ENCODE peak calls at places on chromosomes 5 and 9, in eight cellular contexts. V, F, W, T, Y, G, D and M are unnamed samples.

GRCh38 chr5:35644543-35644942 is 26.9 kb downstream of the SPEF2 start:
- DNase-seq in W (peak), V (no peak), F (no peak), Y (no peak), G (no peak), D (no peak), T (no peak), M (no peak)

GRCh38 chr5:120690621-120691407 is 226.7 kb downstream of the PRR16 start:
- DNase-seq in G (no peak), W (no peak), T (no peak), D (no peak), V (no peak), F (no peak), Y (no peak), M (no peak)

GRCh38 chr5:109529520-109529919 is 119.7 kb upstream of the PJA2 start:
- DNase-seq in Y (no peak), V (no peak), F (no peak), W (no peak), D (no peak), G (no peak), T (no peak), M (no peak)

GRCh38 chr9:128098936-128099931 is 28.3 kb downstream of the PTGES2 start:
- DNase-seq in D (no peak), T (no peak), V (no peak), G (no peak), Y (no peak), W (no peak), F (no peak), M (no peak)

GRCh38 chr9:22469928-22470544 is 23.4 kb downstream of the DMRTA1 start:
- DNase-seq in G (peak), D (no peak), T (no peak), W (peak), V (peak), Y (no peak), F (no peak), M (peak)

GRCh38 chr9:95504053-95504963 is 12.5 kb downstream of the PTCH1 start:
- DNase-seq in W (peak), F (no peak), V (no peak), G (no peak), Y (no peak), T (no peak), D (no peak), M (no peak)

GRCh38 chr9:82247318-82247717 is 258.7 kb downstream of the SPATA31D1 start:
- DNase-seq in F (no peak), T (no peak), G (no peak), Y (no peak), V (no peak), D (no peak), W (no peak), M (no peak)

GRCh38 chr5:159571501-159572244 is 241.4 kb upstream of the IL12B start:
- DNase-seq in D (no peak), V (no peak), F (no peak), W (peak), Y (no peak), T (no peak), G (peak), M (no peak)

GRCh38 chr5:93717162-93717561 is 24.2 kb downstream of the POU5F2 start:
- DNase-seq in D (no peak), W (peak), T (no peak), F (no peak), Y (no peak), V (no peak), G (peak), M (peak)

GRCh38 chr5:149366169-149366750 is 8.4 kb downstream of the PCYOX1L start:
- DNase-seq in W (no peak), V (no peak), D (no peak), G (no peak), T (no peak), Y (no peak), F (no peak), M (no peak)

GRCh38 chr9:124428751-124429529 is 13.7 kb upstream of the PSMB7 start:
- DNase-seq in T (no peak), G (peak), Y (no peak), D (no peak), V (peak), W (no peak), F (no peak), M (no peak)

GRCh38 chr5:160923431-160923830 is 71.4 kb upstream of the ATP10B start:
- DNase-seq in W (no peak), T (no peak), Y (no peak), G (no peak), D (no peak), V (no peak), F (no peak), M (no peak)

GRCh38 chr5:123496892-123497291 is 15.1 kb upstream of the CSNK1G3 start:
- DNase-seq in W (no peak), G (no peak), F (no peak), V (peak), T (no peak), D (no peak), Y (no peak), M (no peak)

GRCh38 chr5:150070277-150070638 is 16.1 kb downstream of the CSF1R start:
- DNase-seq in F (no peak), T (no peak), V (no peak), W (no peak), D (no peak), Y (no peak), G (no peak), M (no peak)

GRCh38 chr5:18119156-18119785 is 485.0 kb downstream of the TAF11L14 start:
- DNase-seq in W (no peak), F (no peak), G (no peak), V (no peak), D (no peak), Y (no peak), T (no peak), M (no peak)

GRCh38 chr9:133539434-133539833 is 4.9 kb downstream of the ADAMTSL2 start:
- DNase-seq in W (no peak), G (no peak), F (no peak), D (no peak), V (no peak), Y (no peak), T (no peak), M (no peak)

GRCh38 chr5:123474238-123474637 is 37.7 kb upstream of the CSNK1G3 start:
- DNase-seq in V (no peak), D (no peak), Y (no peak), F (no peak), G (no peak), T (no peak), W (no peak), M (peak)

GRCh38 chr5:1018596-1018995 is 10.0 kb downstream of the NKD2 start:
- DNase-seq in V (no peak), W (no peak), G (no peak), D (no peak), F (no peak), Y (no peak), T (no peak), M (no peak)

GRCh38 chr9:91949293-91949945 is 609 bp downstream of the ROR2 start:
- DNase-seq in D (no peak), Y (no peak), V (no peak), W (peak), T (no peak), G (peak), F (no peak), M (no peak)

GRCh38 chr5:121503111-121503840 is 348.4 kb upstream of the FTMT start:
- DNase-seq in V (no peak), T (no peak), D (no peak), F (no peak), W (peak), G (no peak), Y (no peak), M (no peak)

GRCh38 chr5:72474117-72474915 is 32.9 kb downstream of the ZNF366 start:
- DNase-seq in Y (no peak), W (no peak), T (no peak), F (no peak), D (no peak), V (no peak), G (no peak), M (no peak)

GRCh38 chr9:135971892-135972291 is 10.7 kb upstream of the UBAC1 start:
- DNase-seq in G (no peak), Y (no peak), D (no peak), V (no peak), F (no peak), W (no peak), T (no peak), M (no peak)

GRCh38 chr5:128635379-128635778 is 97.3 kb upstream of the FBN2 start:
- DNase-seq in T (no peak), W (no peak), G (no peak), F (no peak), D (no peak), Y (no peak), V (no peak), M (no peak)

GRCh38 chr5:17400724-17401508 is 97.1 kb upstream of the TAF11L2 start:
- DNase-seq in Y (no peak), V (no peak), D (no peak), G (no peak), W (no peak), T (no peak), F (no peak), M (no peak)